ENCODE peak calls at places on chromosomes 4 and X, in seven cellular contexts. H is pons; S is GDM1; X is CD4-positive, alpha-beta T cell; G is T47D; Z is NCI-H2171 treated with DMSO at 0.1 percent for 48 hours; A is heart right ventricle. B is an unnamed sample.

GRCh38 chrX:47162927-47163583 is 18.0 kb downstream of the RBM10 start:
- DNase-seq in A (no peak), G (no peak), H (no peak), S (no peak), Z (no peak), X (no peak), B (no peak)

GRCh38 chr4:3248811-3249661 is at the start of gene MSANTD1:
- DNase-seq in S (no peak), H (no peak), X (no peak), Z (no peak), G (no peak), A (peak), B (no peak)

GRCh38 chr4:128653514-128654420 is 155.7 kb upstream of the JADE1 start:
- DNase-seq in G (no peak), A (peak), Z (peak), S (no peak), X (no peak), H (peak), B (peak)

GRCh38 chrX:7146703-7147430 is 645 bp upstream of the STS start:
- DNase-seq in G (no peak), S (no peak), A (no peak), Z (peak), H (no peak), X (no peak), B (no peak)

GRCh38 chr4:1763550-1764080 is 29.5 kb upstream of the FGFR3 start:
- DNase-seq in Z (no peak), S (no peak), G (no peak), A (no peak), X (no peak), H (peak), B (peak)

GRCh38 chr4:137610960-137611359 is 78.7 kb upstream of the PCDH18 start:
- DNase-seq in A (no peak), X (no peak), Z (no peak), S (no peak), G (no peak), H (no peak), B (no peak)

GRCh38 chr4:160142579-160142978 is 1039.7 kb downstream of the RAPGEF2 start:
- DNase-seq in H (no peak), X (no peak), A (no peak), G (no peak), Z (no peak), S (no peak), B (no peak)

GRCh38 chr4:84324303-84324702 is 174.8 kb downstream of the NKX6-1 start:
- DNase-seq in S (no peak), Z (no peak), A (no peak), X (no peak), G (no peak), H (no peak), B (no peak)

GRCh38 chrX:10893976-10894375 is 217.2 kb upstream of the HCCS start:
- DNase-seq in S (no peak), H (no peak), G (no peak), A (no peak), Z (no peak), X (no peak), B (no peak)

GRCh38 chr4:73698217-73698616 is 42.2 kb upstream of the CXCL8 start:
- DNase-seq in S (no peak), H (peak), X (no peak), Z (no peak), A (no peak), G (no peak), B (no peak)

GRCh38 chr4:39713691-39714090 is 15.8 kb downstream of the UBE2K start:
- DNase-seq in A (no peak), S (no peak), Z (no peak), G (no peak), H (no peak), X (no peak), B (no peak)

GRCh38 chr4:185726931-185727330 is 85.1 kb downstream of the SORBS2 start:
- DNase-seq in G (no peak), S (no peak), Z (peak), X (no peak), H (no peak), A (no peak), B (no peak)

GRCh38 chr4:118284169-118284568 is 68.6 kb downstream of the PRSS12 start:
- DNase-seq in Z (no peak), G (no peak), H (peak), X (no peak), S (peak), A (no peak), B (no peak)

GRCh38 chrX:143837444-143837843 is 46.4 kb upstream of the UBE2NL start:
- DNase-seq in H (no peak), A (no peak), S (no peak), Z (no peak), X (no peak), G (no peak), B (no peak)

GRCh38 chrX:118495958-118496762 is 545 bp downstream of the DOCK11 start:
- DNase-seq in S (no peak), Z (no peak), H (peak), A (peak), X (peak), G (no peak), B (peak)

GRCh38 chrX:153414838-153415552 is 3.7 kb downstream of the ZFP92 start:
- DNase-seq in G (no peak), X (no peak), S (no peak), Z (no peak), H (no peak), A (peak), B (no peak)

GRCh38 chrX:17674611-17675010 is 62.7 kb upstream of the SCML1 start:
- DNase-seq in X (no peak), Z (no peak), G (no peak), H (no peak), S (no peak), A (no peak), B (no peak)

GRCh38 chr4:121484633-121485032 is 103.8 kb upstream of the QRFPR start:
- DNase-seq in S (peak), A (no peak), G (no peak), Z (no peak), H (no peak), X (no peak), B (peak)

GRCh38 chr4:67087897-67088296 is 457.4 kb downstream of the CENPC start:
- DNase-seq in S (no peak), H (peak), X (no peak), G (no peak), A (no peak), Z (no peak), B (no peak)

GRCh38 chrX:154433605-154434004 is 3.3 kb upstream of the GDI1 start:
- DNase-seq in A (no peak), G (no peak), H (no peak), S (no peak), Z (no peak), X (no peak), B (no peak)

GRCh38 chr4:772118-772517 is 53.8 kb downstream of the CPLX1 start:
- DNase-seq in Z (no peak), A (no peak), G (no peak), S (no peak), X (no peak), H (no peak), B (no peak)

B was measured in uterus.